ENCODE peak calls at places on chromosomes 7 and 10, in ten cellular contexts. G, F, D, W, O, B, P, V, T and X are unnamed samples.

GRCh38 chr7:128911441-128912031 is 1.0 kb upstream of the KCP start:
- DNase-seq in G (no peak), F (no peak), D (no peak), W (no peak), O (no peak), B (no peak), P (no peak), V (no peak), T (no peak), X (no peak)

GRCh38 chr7:43164757-43165156 is 52.3 kb downstream of the HECW1 start:
- DNase-seq in G (no peak), F (no peak), D (no peak), W (no peak), O (peak), B (no peak), P (peak), V (no peak), T (no peak), X (no peak)

GRCh38 chr7:24705481-24705954 is 51.7 kb downstream of the GSDME start:
- DNase-seq in G (no peak), F (no peak), D (no peak), W (no peak), O (no peak), B (no peak), P (no peak), V (no peak), T (no peak), X (no peak)

GRCh38 chr10:71255817-71256660 is 43.7 kb downstream of the UNC5B start:
- DNase-seq in G (no peak), F (no peak), D (no peak), W (no peak), O (peak), B (no peak), P (peak), V (peak), T (peak), X (no peak)

GRCh38 chr7:130901209-130901783 is 167.3 kb upstream of the KLF14 start:
- DNase-seq in G (no peak), F (no peak), D (peak), W (no peak), O (peak), B (peak), P (peak), V (no peak), T (peak), X (peak)

GRCh38 chr10:47299611-47299988 is 397 bp upstream of the GDF10 start:
- DNase-seq in G (no peak), F (no peak), D (no peak), W (no peak), O (no peak), B (no peak), P (no peak), V (no peak), T (no peak), X (no peak)

GRCh38 chr7:105439174-105439893 is 50.6 kb upstream of the SRPK2 start:
- DNase-seq in G (no peak), F (peak), D (peak), W (no peak), O (peak), B (no peak), P (peak), V (no peak), T (peak), X (no peak)

GRCh38 chr10:5523796-5524574 is 776 bp upstream of the CALML3 start:
- DNase-seq in G (no peak), F (no peak), D (no peak), W (no peak), O (no peak), B (no peak), P (no peak), V (no peak), T (no peak), X (peak)

GRCh38 chr7:50359995-50360925 is 55.7 kb downstream of the IKZF1 start:
- DNase-seq in G (peak), F (no peak), D (no peak), W (peak), O (no peak), B (no peak), P (peak), V (no peak), T (no peak), X (no peak)

GRCh38 chr7:19533266-19533665 is 175.6 kb downstream of the POLR1F start:
- DNase-seq in G (no peak), F (no peak), D (no peak), W (no peak), O (no peak), B (no peak), P (no peak), V (no peak), T (no peak), X (no peak)

GRCh38 chr10:11573497-11573896 is 38.0 kb downstream of the USP6NL start:
- DNase-seq in G (no peak), F (no peak), D (no peak), W (no peak), O (peak), B (no peak), P (no peak), V (no peak), T (no peak), X (no peak)

GRCh38 chr7:768881-769504 is 41.9 kb upstream of the PRKAR1B start:
- DNase-seq in G (no peak), F (peak), D (peak), W (no peak), O (peak), B (no peak), P (no peak), V (no peak), T (no peak), X (no peak)

GRCh38 chr10:25641576-25641975 is 292.5 kb upstream of the MYO3A start:
- DNase-seq in G (no peak), F (no peak), D (no peak), W (no peak), O (no peak), B (no peak), P (no peak), V (no peak), T (no peak), X (no peak)

GRCh38 chr7:124085168-124085567 is 52.3 kb upstream of the TMEM229A start:
- DNase-seq in G (no peak), F (peak), D (peak), W (no peak), O (peak), B (no peak), P (no peak), V (peak), T (peak), X (no peak)

GRCh38 chr7:139871276-139871675 is 42.2 kb downstream of the TBXAS1 start:
- DNase-seq in G (no peak), F (no peak), D (no peak), W (no peak), O (peak), B (no peak), P (no peak), V (no peak), T (peak), X (no peak)

GRCh38 chr7:2934211-2934731 is 90.2 kb upstream of the GNA12 start:
- DNase-seq in G (no peak), F (no peak), D (peak), W (no peak), O (peak), B (no peak), P (peak), V (no peak), T (no peak), X (no peak)

GRCh38 chr7:1351881-1352625 is 107.2 kb downstream of the MICALL2 start:
- DNase-seq in G (no peak), F (no peak), D (no peak), W (no peak), O (no peak), B (no peak), P (no peak), V (no peak), T (no peak), X (no peak)

GRCh38 chr7:13742126-13742525 is 247.3 kb downstream of the ETV1 start:
- DNase-seq in G (no peak), F (no peak), D (no peak), W (no peak), O (peak), B (no peak), P (peak), V (no peak), T (peak), X (no peak)

GRCh38 chr10:85458274-85458673 is 908.3 kb downstream of the GRID1 start:
- DNase-seq in G (no peak), F (no peak), D (no peak), W (no peak), O (no peak), B (no peak), P (peak), V (no peak), T (no peak), X (no peak)